ENCODE peak calls at places on chromosome 19, in six cellular contexts. One of them, this sample, is unnamed.

GRCh38 chr19:4456566-4456842 is 1.1 kb downstream of the UBXN6 start:
- DNase-seq in activated CD4-positive, alpha-beta T cell treated with anti-CD3 and anti-CD28 coated beads, Interleukin-2, amount 10 ng/mL, durations not matched to agents 7 days and 5 days: no peak
- DNase-seq in colonic mucosa: peak
- DNase-seq in GM23248: peak
- DNase-seq in GM12865: no peak
- DNase-seq in DMS53: peak
- DNase-seq in this sample: peak

GRCh38 chr19:48085077-48085476 is 25.5 kb downstream of the PLA2G4C start:
- DNase-seq in GM23248: no peak
- DNase-seq in activated CD4-positive, alpha-beta T cell treated with anti-CD3 and anti-CD28 coated beads, Interleukin-2, amount 10 ng/mL, durations not matched to agents 7 days and 5 days: no peak
- DNase-seq in GM12865: no peak
- DNase-seq in DMS53: no peak
- DNase-seq in colonic mucosa: no peak
- DNase-seq in this sample: no peak

GRCh38 chr19:45527731-45528130 is 20.5 kb downstream of the VASP start:
- DNase-seq in GM12865: no peak
- DNase-seq in activated CD4-positive, alpha-beta T cell treated with anti-CD3 and anti-CD28 coated beads, Interleukin-2, amount 10 ng/mL, durations not matched to agents 7 days and 5 days: no peak
- DNase-seq in GM23248: no peak
- DNase-seq in colonic mucosa: no peak
- DNase-seq in DMS53: no peak
- DNase-seq in this sample: no peak

GRCh38 chr19:5967994-5968430 is 9.9 kb downstream of the RANBP3 start:
- DNase-seq in GM12865: peak
- DNase-seq in colonic mucosa: peak
- DNase-seq in activated CD4-positive, alpha-beta T cell treated with anti-CD3 and anti-CD28 coated beads, Interleukin-2, amount 10 ng/mL, durations not matched to agents 7 days and 5 days: peak
- DNase-seq in GM23248: peak
- DNase-seq in DMS53: peak
- DNase-seq in this sample: peak

GRCh38 chr19:8506402-8506957 is 4.0 kb upstream of the PRAM1 start:
- DNase-seq in colonic mucosa: no peak
- DNase-seq in GM23248: no peak
- DNase-seq in DMS53: peak
- DNase-seq in activated CD4-positive, alpha-beta T cell treated with anti-CD3 and anti-CD28 coated beads, Interleukin-2, amount 10 ng/mL, durations not matched to agents 7 days and 5 days: no peak
- DNase-seq in GM12865: no peak
- DNase-seq in this sample: no peak

GRCh38 chr19:10553943-10554381 is 10.3 kb downstream of the ATG4D start:
- DNase-seq in DMS53: no peak
- DNase-seq in colonic mucosa: peak
- DNase-seq in GM23248: no peak
- DNase-seq in activated CD4-positive, alpha-beta T cell treated with anti-CD3 and anti-CD28 coated beads, Interleukin-2, amount 10 ng/mL, durations not matched to agents 7 days and 5 days: peak
- DNase-seq in GM12865: peak
- DNase-seq in this sample: no peak

GRCh38 chr19:31113250-31113685 is 236.0 kb downstream of the TSHZ3 start:
- DNase-seq in colonic mucosa: no peak
- DNase-seq in DMS53: no peak
- DNase-seq in GM23248: peak
- DNase-seq in activated CD4-positive, alpha-beta T cell treated with anti-CD3 and anti-CD28 coated beads, Interleukin-2, amount 10 ng/mL, durations not matched to agents 7 days and 5 days: no peak
- DNase-seq in GM12865: no peak
- DNase-seq in this sample: no peak

GRCh38 chr19:54577334-54577733 is 3.7 kb downstream of the LILRA2 start:
- DNase-seq in activated CD4-positive, alpha-beta T cell treated with anti-CD3 and anti-CD28 coated beads, Interleukin-2, amount 10 ng/mL, durations not matched to agents 7 days and 5 days: no peak
- DNase-seq in DMS53: no peak
- DNase-seq in GM12865: no peak
- DNase-seq in GM23248: no peak
- DNase-seq in colonic mucosa: no peak
- DNase-seq in this sample: no peak

GRCh38 chr19:35220315-35220921 is 8.1 kb downstream of the FAM187B start:
- DNase-seq in colonic mucosa: no peak
- DNase-seq in DMS53: no peak
- DNase-seq in activated CD4-positive, alpha-beta T cell treated with anti-CD3 and anti-CD28 coated beads, Interleukin-2, amount 10 ng/mL, durations not matched to agents 7 days and 5 days: no peak
- DNase-seq in GM23248: no peak
- DNase-seq in GM12865: no peak
- DNase-seq in this sample: no peak

GRCh38 chr19:31110331-31110730 is 238.9 kb downstream of the TSHZ3 start:
- DNase-seq in activated CD4-positive, alpha-beta T cell treated with anti-CD3 and anti-CD28 coated beads, Interleukin-2, amount 10 ng/mL, durations not matched to agents 7 days and 5 days: no peak
- DNase-seq in DMS53: no peak
- DNase-seq in GM12865: no peak
- DNase-seq in colonic mucosa: no peak
- DNase-seq in GM23248: peak
- DNase-seq in this sample: peak

GRCh38 chr19:33132425-33132824 is 511 bp downstream of the WDR88 start:
- DNase-seq in DMS53: peak
- DNase-seq in colonic mucosa: no peak
- DNase-seq in GM12865: no peak
- DNase-seq in activated CD4-positive, alpha-beta T cell treated with anti-CD3 and anti-CD28 coated beads, Interleukin-2, amount 10 ng/mL, durations not matched to agents 7 days and 5 days: no peak
- DNase-seq in GM23248: no peak
- DNase-seq in this sample: no peak

This sample was measured in MCF 10A.